ENCODE peak calls at places on chromosomes 13 and 19, in five cellular contexts. C is HFF-Myc, J is mucosa of descending colon, H is astrocyte of the cerebellum, Q is HCT116. U is an unnamed sample.

GRCh38 chr13:50156140-50156539 is 140.9 kb downstream of the KCNRG start:
- DNase-seq in C (no peak), J (no peak), H (peak), Q (no peak), U (no peak)

GRCh38 chr19:17021793-17022590 is 4.6 kb downstream of the CPAMD8 start:
- DNase-seq in C (no peak), J (no peak), H (no peak), Q (no peak), U (no peak)

GRCh38 chr19:27828781-27829275 is 1384.1 kb downstream of the UQCRFS1 start:
- DNase-seq in C (no peak), J (no peak), H (no peak), Q (no peak), U (no peak)

GRCh38 chr19:46147791-46148288 is at the start of gene IGFL2:
- DNase-seq in C (no peak), J (no peak), H (no peak), Q (peak), U (no peak)

GRCh38 chr13:51759240-51759639 is 44.7 kb downstream of the DHRS12 start:
- DNase-seq in C (no peak), J (no peak), H (no peak), Q (no peak), U (no peak)

GRCh38 chr13:67131393-67131792 is 98.7 kb downstream of the PCDH9 start:
- DNase-seq in C (no peak), J (no peak), H (no peak), Q (no peak), U (no peak)

GRCh38 chr13:31625115-31625514 is 114.2 kb upstream of the RXFP2 start:
- DNase-seq in C (no peak), J (no peak), H (no peak), Q (no peak), U (no peak)

GRCh38 chr19:23787106-23787505 is 28.4 kb upstream of the ZNF681 start:
- DNase-seq in C (no peak), J (no peak), H (no peak), Q (no peak), U (no peak)

GRCh38 chr13:41919031-41919740 is 41.7 kb downstream of the VWA8 start:
- DNase-seq in C (no peak), J (no peak), H (no peak), Q (no peak), U (no peak)

GRCh38 chr19:28468701-28469459 is 744.1 kb downstream of the UQCRFS1 start:
- DNase-seq in C (no peak), J (peak), H (no peak), Q (no peak), U (peak)

GRCh38 chr13:41034382-41034781 is 15.3 kb upstream of the ELF1 start:
- DNase-seq in C (no peak), J (no peak), H (no peak), Q (no peak), U (no peak)

GRCh38 chr13:110116072-110116487 is 190.9 kb downstream of the COL4A1 start:
- DNase-seq in C (no peak), J (no peak), H (no peak), Q (peak), U (peak)

GRCh38 chr19:3683405-3683865 is 16.8 kb downstream of the PIP5K1C start:
- DNase-seq in C (no peak), J (no peak), H (peak), Q (no peak), U (peak)

GRCh38 chr19:5287066-5287465 is 53.5 kb downstream of the PTPRS start:
- DNase-seq in C (no peak), J (no peak), H (no peak), Q (no peak), U (peak)

GRCh38 chr19:1248454-1249297 is at the start of gene MIDN:
- DNase-seq in C (no peak), J (peak), H (no peak), Q (no peak), U (peak)

GRCh38 chr19:23002690-23003422 is at the start of gene ZNF728:
- DNase-seq in C (no peak), J (peak), H (no peak), Q (no peak), U (no peak)

GRCh38 chr13:66210677-66211076 is 1019.5 kb downstream of the PCDH9 start:
- DNase-seq in C (peak), J (no peak), H (peak), Q (peak), U (no peak)

GRCh38 chr13:46097015-46097414 is 7.8 kb downstream of the CPB2 start:
- DNase-seq in C (no peak), J (no peak), H (no peak), Q (no peak), U (no peak)

GRCh38 chr13:94217370-94217769 is 262.1 kb downstream of the DCT start:
- DNase-seq in C (no peak), J (no peak), H (no peak), Q (no peak), U (no peak)

GRCh38 chr19:4976412-4977298 is 7.7 kb downstream of the KDM4B start:
- DNase-seq in C (peak), J (no peak), H (peak), Q (no peak), U (no peak)

GRCh38 chr19:57786906-57787305 is 17.4 kb downstream of the ZNF586 start:
- DNase-seq in C (no peak), J (no peak), H (no peak), Q (no peak), U (no peak)

GRCh38 chr19:57789288-57789687 is 19.8 kb downstream of the ZNF586 start:
- DNase-seq in C (no peak), J (no peak), H (no peak), Q (no peak), U (no peak)

GRCh38 chr19:57788114-57788692 is 18.7 kb downstream of the ZNF586 start:
- DNase-seq in C (no peak), J (no peak), H (no peak), Q (no peak), U (no peak)

DNA sequence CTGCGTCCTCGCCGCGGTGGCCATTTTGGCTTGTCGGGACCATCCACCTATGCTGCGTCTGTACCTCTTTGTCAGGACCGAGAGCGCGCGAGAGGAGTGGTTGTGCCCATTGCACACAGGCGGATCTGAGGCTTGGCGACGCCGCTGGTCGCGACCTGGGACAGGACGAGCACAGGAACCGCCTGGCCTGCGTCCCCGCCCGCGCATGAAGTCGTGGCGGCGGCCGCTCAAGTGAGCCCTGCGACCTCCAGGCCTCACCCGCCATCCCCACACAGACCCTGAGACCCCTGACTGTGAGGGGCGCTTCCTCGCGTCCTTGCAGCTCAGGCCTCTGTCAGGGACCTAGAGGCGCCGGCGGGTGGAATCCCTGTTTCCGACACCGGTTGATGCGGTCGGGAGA is 16.8 kb downstream of the ZNF586 start:
- DNase-seq in C (no peak), J (no peak), H (no peak), Q (no peak), U (no peak)
- H3K4me3 ChIP-seq in C (no peak), J (no peak), H (no peak), Q (no peak), U (no peak)

GRCh38 chr13:37074703-37075102 is 15.2 kb upstream of the SUPT20H start:
- DNase-seq in C (no peak), J (no peak), H (no peak), Q (peak), U (no peak)
- TF ChIP-seq CTCF in C (no peak), J (no peak), H (no peak), Q (peak), U (no peak)

GRCh38 chr19:18833849-18834643 is 2.3 kb downstream of the UPF1 start:
- DNase-seq in C (no peak), J (no peak), H (no peak), Q (no peak), U (no peak)
- H3K4me3 ChIP-seq in C (peak), J (no peak), H (peak), Q (peak), U (peak)

DNA sequence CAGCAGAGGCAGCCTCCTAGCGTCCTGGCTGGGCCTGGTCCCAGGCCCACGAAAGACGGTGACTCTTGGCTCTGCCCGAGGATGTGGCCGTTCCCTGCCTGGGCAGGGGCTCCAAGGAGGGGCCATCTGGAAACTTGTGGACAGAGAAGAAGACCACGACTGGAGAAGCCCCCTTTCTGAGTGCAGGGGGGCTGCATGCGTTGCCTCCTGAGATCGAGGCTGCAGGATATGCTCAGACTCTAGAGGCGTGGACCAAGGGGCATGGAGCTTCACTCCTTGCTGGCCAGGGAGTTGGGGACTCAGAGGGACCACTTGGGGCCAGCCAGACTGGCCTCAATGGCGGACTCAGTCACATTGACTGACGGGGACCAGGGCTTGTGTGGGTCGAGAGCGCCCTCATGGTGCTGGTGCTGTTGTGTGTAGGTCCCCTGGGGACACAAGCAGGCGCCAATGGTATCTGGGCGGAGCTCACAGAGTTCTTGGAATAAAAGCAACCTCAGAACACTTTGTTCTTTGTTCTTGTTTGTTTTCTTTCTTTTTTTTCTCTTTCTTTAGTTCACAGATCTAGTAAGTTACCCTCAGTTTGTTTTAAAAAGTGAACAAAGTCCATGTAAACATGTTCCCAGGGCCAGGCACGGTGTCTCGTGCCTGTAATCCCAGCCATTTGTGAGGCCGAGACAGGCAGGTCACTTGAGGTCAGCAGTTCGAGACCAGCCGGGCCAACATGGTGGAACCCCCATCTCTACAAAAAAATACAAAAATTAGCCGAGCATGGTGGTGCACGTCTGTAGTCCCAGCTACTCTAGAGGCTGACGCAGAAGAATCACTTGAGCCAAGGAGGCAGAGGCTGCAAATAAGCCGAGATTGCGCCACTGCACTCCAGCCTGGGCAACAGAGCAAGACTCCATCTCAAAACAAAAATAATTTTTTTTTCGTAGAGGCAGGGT is 10.2 kb downstream of the ANGPTL4 start:
- DNase-seq in C (no peak), J (peak), H (no peak), Q (no peak), U (no peak)
- TF ChIP-seq CTCF in C (no peak), J (no peak), H (no peak), Q (no peak), U (no peak)

GRCh38 chr13:43058836-43059235 is 35.5 kb downstream of the DNAJC15 start:
- DNase-seq in C (no peak), J (no peak), H (no peak), Q (no peak), U (no peak)
- H3K4me3 ChIP-seq in C (no peak), J (no peak), H (no peak), Q (no peak), U (no peak)

GRCh38 chr19:29514525-29515232 is 11.1 kb upstream of the VSTM2B start:
- DNase-seq in C (no peak), J (no peak), H (no peak), Q (no peak), U (no peak)

GRCh38 chr19:29510701-29511265 is 15.0 kb upstream of the VSTM2B start:
- DNase-seq in C (no peak), J (peak), H (no peak), Q (no peak), U (no peak)

GRCh38 chr19:29511768-29512167 is 14.0 kb upstream of the VSTM2B start:
- DNase-seq in C (no peak), J (no peak), H (no peak), Q (no peak), U (no peak)

GRCh38 chr19:29515233-29515619 is 10.6 kb upstream of the VSTM2B start:
- DNase-seq in C (no peak), J (no peak), H (no peak), Q (no peak), U (no peak)

GRCh38 chr19:29512748-29513147 is 13.0 kb upstream of the VSTM2B start:
- DNase-seq in C (no peak), J (no peak), H (no peak), Q (no peak), U (no peak)
- TF ChIP-seq CTCF in C (no peak), J (no peak), H (no peak), Q (no peak), U (no peak)

GRCh38 chr19:35151273-35152065 is 3.1 kb upstream of the FXYD5 start:
- DNase-seq in C (no peak), J (no peak), H (no peak), Q (no peak), U (no peak)
- H3K4me3 ChIP-seq in C (no peak), J (no peak), H (no peak), Q (no peak), U (no peak)

U was measured in GM12865.